ENCODE peak calls at places on chromosomes 3 and 15, in five cellular contexts. Z is ovary, I is WTC11, A is lung, X is progenitor cell of endocrine pancreas. G is an unnamed sample.

GRCh38 chr3:190594171-190594570 is 80.3 kb downstream of the IL1RAP start:
- DNase-seq in X (no peak), I (no peak), A (no peak), Z (no peak), G (no peak)

GRCh38 chr3:12501360-12502020 is 17.2 kb downstream of the TSEN2 start:
- DNase-seq in A (no peak), Z (no peak), I (no peak), X (no peak), G (no peak)

GRCh38 chr3:123119802-123120201 is 53.0 kb downstream of the PDIA5 start:
- DNase-seq in I (no peak), X (no peak), Z (no peak), A (no peak), G (no peak)

GRCh38 chr3:38117748-38118420 is 19.0 kb downstream of the ACAA1 start:
- DNase-seq in A (peak; percentile 73), I (peak; percentile 74), X (peak; percentile 45), Z (no peak), G (peak; percentile 69)

GRCh38 chr15:52186651-52187486 is 4.3 kb downstream of the GNB5 start:
- DNase-seq in Z (peak; percentile 49), I (no peak), X (no peak), A (no peak), G (no peak)

GRCh38 chr3:125582707-125583106 is 12.6 kb downstream of the OSBPL11 start:
- DNase-seq in Z (no peak), I (no peak), A (no peak), X (no peak), G (no peak)

GRCh38 chr3:180802837-180803236 is 109.6 kb upstream of the FXR1 start:
- DNase-seq in Z (no peak), I (no peak), A (no peak), X (no peak), G (no peak)

GRCh38 chr3:29746163-29746562 is 465.3 kb downstream of the RBMS3 start:
- DNase-seq in I (no peak), Z (no peak), A (no peak), X (no peak), G (no peak)

GRCh38 chr3:123584284-123584987 is 417 bp downstream of the HACD2 start:
- DNase-seq in I (peak; percentile 75), A (no peak), Z (peak; percentile 57), X (peak; percentile 65), G (peak; percentile 78)

GRCh38 chr15:59170295-59170881 is 36.3 kb upstream of the LDHAL6B start:
- DNase-seq in X (no peak), I (peak; percentile 22), A (peak; percentile 36), Z (no peak), G (peak; percentile 78)

GRCh38 chr3:195096484-195097330 is 174.3 kb downstream of the XXYLT1 start:
- DNase-seq in A (no peak), X (no peak), I (no peak), Z (no peak), G (no peak)

GRCh38 chr3:172679599-172679998 is 31.3 kb downstream of the NCEH1 start:
- DNase-seq in Z (no peak), I (no peak), A (no peak), X (no peak), G (no peak)

GRCh38 chr3:43872901-43873300 is 182.2 kb downstream of the ABHD5 start:
- DNase-seq in A (no peak), X (no peak), Z (no peak), I (no peak), G (no peak)

GRCh38 chr3:175672119-175672689 is 813.1 kb downstream of the NAALADL2 start:
- DNase-seq in A (no peak), Z (no peak), X (no peak), I (no peak), G (no peak)

G was measured in tibial artery.